ENCODE peak calls at places on chromosomes 7 and 10, in seven cellular contexts. Q is K562, K is GM12878, G is HepG2, U is SK-N-SH, N is GM12892, T is H1. Z is an unnamed sample.

GRCh38 chr7:131722371-131722770 is 165.9 kb upstream of the PODXL start:
- DNase-seq in Q (no peak), K (no peak), G (no peak), U (no peak), N (no peak), T (peak; percentile 26), Z (no peak)

GRCh38 chr7:108284349-108285017 is 154.3 kb upstream of the LAMB4 start:
- DNase-seq in Q (no peak), K (no peak), G (no peak), U (no peak), N (no peak), T (no peak), Z (no peak)

GRCh38 chr7:47809387-47809786 is 138.9 kb downstream of the PKD1L1 start:
- DNase-seq in Q (no peak), K (no peak), G (no peak), U (no peak), N (no peak), T (no peak), Z (no peak)

GRCh38 chr7:147088916-147089315 is 972.3 kb downstream of the CNTNAP2 start:
- DNase-seq in Q (no peak), K (no peak), G (no peak), U (no peak), N (no peak), T (no peak), Z (no peak)

GRCh38 chr10:9069136-9069535 is 1014.6 kb downstream of the GATA3 start:
- DNase-seq in Q (no peak), K (no peak), G (no peak), U (no peak), N (no peak), T (no peak), Z (no peak)

GRCh38 chr7:122038904-122039303 is 105.1 kb downstream of the AASS start:
- DNase-seq in Q (no peak), K (no peak), G (no peak), U (no peak), N (no peak), T (no peak), Z (no peak)

GRCh38 chr10:78543749-78544446 is 510.2 kb downstream of the RPS24 start:
- DNase-seq in Q (no peak), K (no peak), G (peak; percentile 62), U (no peak), N (no peak), T (no peak), Z (no peak)

GRCh38 chr7:31603076-31603475 is 83.9 kb upstream of the PPP1R17 start:
- DNase-seq in Q (no peak), K (no peak), G (no peak), U (no peak), N (no peak), T (no peak), Z (no peak)

GRCh38 chr7:45973725-45974532 is 52.9 kb upstream of the IGFBP3 start:
- DNase-seq in Q (no peak), K (no peak), G (peak; percentile 98), U (no peak), N (no peak), T (no peak), Z (no peak)

GRCh38 chr7:17101207-17101696 is 197.2 kb upstream of the AHR start:
- DNase-seq in Q (no peak), K (no peak), G (no peak), U (no peak), N (no peak), T (no peak), Z (no peak)

GRCh38 chr7:50112250-50112649 is 19.2 kb upstream of the ZPBP start:
- DNase-seq in Q (no peak), K (no peak), G (no peak), U (no peak), N (no peak), T (no peak), Z (no peak)

GRCh38 chr10:96341219-96342182 is 17.3 kb downstream of the OPALIN start:
- DNase-seq in Q (no peak), K (no peak), G (no peak), U (no peak), N (no peak), T (peak; percentile 44), Z (no peak)

GRCh38 chr10:96339383-96339782 is 19.4 kb downstream of the OPALIN start:
- DNase-seq in Q (no peak), K (no peak), G (no peak), U (no peak), N (no peak), T (peak; percentile 29), Z (no peak)

GRCh38 chr10:96338279-96338925 is 20.4 kb downstream of the OPALIN start:
- DNase-seq in Q (no peak), K (no peak), G (no peak), U (no peak), N (no peak), T (no peak), Z (no peak)

GRCh38 chr10:96342402-96342801 is 16.4 kb downstream of the OPALIN start:
- DNase-seq in Q (no peak), K (no peak), G (no peak), U (no peak), N (no peak), T (no peak), Z (no peak)

GRCh38 chr10:96339956-96340904 is 18.6 kb downstream of the OPALIN start:
- DNase-seq in Q (peak; percentile 68), K (no peak), G (peak; percentile 47), U (peak; percentile 45), N (no peak), T (peak; percentile 74), Z (peak; percentile 14)
- TF ChIP-seq TAF1 in Q (no peak), K (no peak), G (no peak), U (no peak), N (no peak), T (no peak), Z (no peak)

DNA sequence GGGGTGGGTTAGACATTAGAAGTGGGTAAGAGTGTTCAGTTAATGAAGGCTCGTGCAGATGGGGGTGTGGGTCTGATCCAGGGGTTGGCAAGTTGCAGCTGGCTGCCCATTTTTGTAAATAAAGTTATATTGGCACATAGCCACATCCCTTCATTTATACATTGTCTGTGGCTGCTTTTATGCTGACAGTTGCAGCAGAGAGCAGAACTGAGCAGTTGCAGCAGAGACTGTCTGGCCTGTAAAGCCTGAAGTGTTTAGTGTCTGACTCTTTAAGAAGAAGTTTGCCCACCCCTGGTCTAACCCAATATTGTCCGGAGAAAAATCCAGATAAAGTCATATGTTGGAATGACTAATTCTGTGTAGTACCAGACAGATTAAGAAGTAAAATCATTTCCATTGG is 38.2 kb downstream of the GLRX3 start:
- DNase-seq in Q (no peak), K (no peak), G (no peak), U (no peak), N (no peak), T (no peak), Z (no peak)
- TF ChIP-seq TAF1 in Q (no peak), K (no peak), G (no peak), U (no peak), N (no peak), T (no peak), Z (no peak)

GRCh38 chr10:45160266-45160665 is 155.1 kb downstream of the OR13A1 start:
- DNase-seq in Q (no peak), K (no peak), G (no peak), U (no peak), N (no peak), T (no peak), Z (no peak)
- TF ChIP-seq TAF1 in Q (no peak), K (no peak), G (no peak), U (no peak), N (no peak), T (no peak), Z (no peak)

GRCh38 chr7:11127112-11127785 is 153.6 kb downstream of the PHF14 start:
- DNase-seq in Q (no peak), K (no peak), G (no peak), U (no peak), N (no peak), T (no peak), Z (no peak)

GRCh38 chr7:11127988-11128387 is 154.3 kb downstream of the PHF14 start:
- DNase-seq in Q (no peak), K (no peak), G (no peak), U (no peak), N (no peak), T (no peak), Z (no peak)

GRCh38 chr7:11128500-11128899 is 154.8 kb downstream of the PHF14 start:
- DNase-seq in Q (no peak), K (no peak), G (no peak), U (no peak), N (no peak), T (no peak), Z (no peak)

GRCh38 chr7:11130601-11131000 is 156.9 kb downstream of the PHF14 start:
- DNase-seq in Q (no peak), K (no peak), G (no peak), U (no peak), N (no peak), T (no peak), Z (no peak)

GRCh38 chr7:11130012-11130411 is 156.3 kb downstream of the PHF14 start:
- DNase-seq in Q (no peak), K (no peak), G (no peak), U (no peak), N (no peak), T (no peak), Z (no peak)
- TF ChIP-seq TAF1 in Q (no peak), K (no peak), G (no peak), U (no peak), N (no peak), T (no peak), Z (no peak)